ENCODE peak calls at places on chromosomes 12 and 14, in five cellular contexts. M is neural progenitor cell; K is WTC11; C is left ventricle myocardium superior; P is activated CD8-positive, alpha-beta memory T cell treated with anti-CD3 and anti-CD28 coated beads, Interleukin-2, amount 10 ng/mL, durations not matched to agents 7 days and 5 days. B is an unnamed sample.

GRCh38 chr14:94342334-94342934 is 19.3 kb upstream of the SERPINA6 start:
- DNase-seq in C (peak), P (no peak), M (no peak), K (no peak), B (peak)

GRCh38 chr12:91272456-91273063 is 89.9 kb upstream of the DCN start:
- DNase-seq in P (no peak), C (peak), M (peak), K (peak), B (no peak)

GRCh38 chr14:53060046-53060445 is 93.1 kb downstream of the DDHD1 start:
- DNase-seq in P (no peak), K (no peak), C (no peak), M (no peak), B (no peak)

GRCh38 chr14:65096323-65097089 is 5.8 kb downstream of the MAX start:
- DNase-seq in C (peak), K (no peak), P (no peak), M (no peak), B (no peak)

GRCh38 chr14:56119221-56119967 is 1.2 kb downstream of the PELI2 start:
- DNase-seq in M (peak), K (peak), P (peak), C (peak), B (no peak)

GRCh38 chr12:98229539-98229921 is 285.9 kb upstream of the TMPO start:
- DNase-seq in P (no peak), C (no peak), M (no peak), K (no peak), B (no peak)

GRCh38 chr14:103521438-103521961 is 1.1 kb downstream of the CKB start:
- DNase-seq in K (peak), P (no peak), C (no peak), M (peak), B (no peak)

GRCh38 chr12:127888948-127889347 is 378.0 kb upstream of the TMEM132C start:
- DNase-seq in M (no peak), P (no peak), K (no peak), C (no peak), B (no peak)

GRCh38 chr12:119649202-119649808 is 18.6 kb upstream of the PRKAB1 start:
- DNase-seq in P (no peak), C (no peak), M (peak), K (no peak), B (no peak)

GRCh38 chr14:26157517-26157916 is 440.3 kb downstream of the NOVA1 start:
- DNase-seq in C (no peak), K (no peak), M (no peak), P (no peak), B (no peak)

GRCh38 chr12:2752676-2753371 is 41.9 kb upstream of the FKBP4 start:
- DNase-seq in C (peak), K (peak), M (peak), P (peak), B (peak)

GRCh38 chr12:27463826-27464554 is 17.5 kb downstream of the SMCO2 start:
- DNase-seq in K (no peak), P (no peak), C (peak), M (no peak), B (no peak)

GRCh38 chr12:104522985-104523719 is 66.4 kb downstream of the CHST11 start:
- DNase-seq in C (no peak), K (no peak), M (no peak), P (no peak), B (no peak)